ENCODE peak calls at places on chromosomes 4 and X, in eight cellular contexts. One of them, this sample, is unnamed.
A peak's percentile ranks its signal among the peaks of the same experiment; 100 is the strongest.

GRCh38 chrX:106037835-106038473 is 573 bp downstream of the SERPINA7 start:
- DNase-seq in aorta: no peak
- DNase-seq in GM23248: no peak
- DNase-seq in H9: no peak
- DNase-seq in HCT116: no peak
- DNase-seq in MM.1S: no peak
- DNase-seq in ovary: no peak
- DNase-seq in hepatocyte: no peak
- DNase-seq in this sample: no peak

GRCh38 chrX:80841259-80841658 is 31.6 kb upstream of the BRWD3 start:
- DNase-seq in aorta: no peak
- DNase-seq in GM23248: no peak
- DNase-seq in H9: no peak
- DNase-seq in HCT116: no peak
- DNase-seq in MM.1S: no peak
- DNase-seq in ovary: no peak
- DNase-seq in hepatocyte: no peak
- DNase-seq in this sample: no peak

GRCh38 chr4:28432348-28433025 is 1571.8 kb downstream of the STIM2 start:
- DNase-seq in aorta: no peak
- DNase-seq in GM23248: no peak
- DNase-seq in H9: no peak
- DNase-seq in HCT116: no peak
- DNase-seq in MM.1S: no peak
- DNase-seq in ovary: no peak
- DNase-seq in hepatocyte: no peak
- DNase-seq in this sample: no peak

GRCh38 chrX:17882680-17883079 is 21.6 kb upstream of the RAI2 start:
- DNase-seq in aorta: no peak
- DNase-seq in GM23248: no peak
- DNase-seq in H9: no peak
- DNase-seq in HCT116: no peak
- DNase-seq in MM.1S: no peak
- DNase-seq in ovary: no peak
- DNase-seq in hepatocyte: no peak
- DNase-seq in this sample: no peak

GRCh38 chrX:65910899-65911298 is 129.0 kb downstream of the VSIG4 start:
- DNase-seq in aorta: no peak
- DNase-seq in GM23248: no peak
- DNase-seq in H9: no peak
- DNase-seq in HCT116: no peak
- DNase-seq in MM.1S: no peak
- DNase-seq in ovary: no peak
- DNase-seq in hepatocyte: no peak
- DNase-seq in this sample: no peak

GRCh38 chr4:72111863-72112262 is 80.1 kb downstream of the NPFFR2 start:
- DNase-seq in aorta: no peak
- DNase-seq in GM23248: no peak
- DNase-seq in H9: no peak
- DNase-seq in HCT116: no peak
- DNase-seq in MM.1S: no peak
- DNase-seq in ovary: no peak
- DNase-seq in hepatocyte: no peak
- DNase-seq in this sample: no peak

GRCh38 chrX:15619053-15619772 is 18.5 kb upstream of the ACE2 start:
- DNase-seq in aorta: no peak
- DNase-seq in GM23248: peak; percentile 10
- DNase-seq in H9: no peak
- DNase-seq in HCT116: peak; percentile 76
- DNase-seq in MM.1S: no peak
- DNase-seq in ovary: no peak
- DNase-seq in hepatocyte: peak; percentile 78
- DNase-seq in this sample: peak; percentile 74

GRCh38 chr4:168701061-168701460 is 204.2 kb downstream of the PALLD start:
- DNase-seq in aorta: no peak
- DNase-seq in GM23248: no peak
- DNase-seq in H9: no peak
- DNase-seq in HCT116: no peak
- DNase-seq in MM.1S: no peak
- DNase-seq in ovary: no peak
- DNase-seq in hepatocyte: no peak
- DNase-seq in this sample: no peak

GRCh38 chr4:31365006-31365690 is 645.0 kb downstream of the PCDH7 start:
- DNase-seq in aorta: no peak
- DNase-seq in GM23248: no peak
- DNase-seq in H9: no peak
- DNase-seq in HCT116: no peak
- DNase-seq in MM.1S: no peak
- DNase-seq in ovary: no peak
- DNase-seq in hepatocyte: no peak
- DNase-seq in this sample: no peak

GRCh38 chrX:21985332-21985777 is 44.8 kb downstream of the SMS start:
- DNase-seq in aorta: peak; percentile 55
- DNase-seq in GM23248: peak; percentile 76
- DNase-seq in H9: peak; percentile 61
- DNase-seq in HCT116: peak; percentile 26
- DNase-seq in MM.1S: peak; percentile 62
- DNase-seq in ovary: peak; percentile 55
- DNase-seq in hepatocyte: peak; percentile 78
- DNase-seq in this sample: no peak

GRCh38 chr4:146343199-146343598 is 128.9 kb downstream of the REELD1 start:
- DNase-seq in aorta: no peak
- DNase-seq in GM23248: no peak
- DNase-seq in H9: no peak
- DNase-seq in HCT116: no peak
- DNase-seq in MM.1S: no peak
- DNase-seq in ovary: no peak
- DNase-seq in hepatocyte: no peak
- DNase-seq in this sample: no peak

GRCh38 chr4:105560488-105560887 is 8.1 kb downstream of the ARHGEF38 start:
- DNase-seq in aorta: no peak
- DNase-seq in GM23248: peak; percentile 1
- DNase-seq in H9: no peak
- DNase-seq in HCT116: no peak
- DNase-seq in MM.1S: no peak
- DNase-seq in ovary: no peak
- DNase-seq in hepatocyte: no peak
- DNase-seq in this sample: no peak

GRCh38 chr4:3442959-3443749 is 1.4 kb downstream of the HGFAC start:
- DNase-seq in aorta: no peak
- DNase-seq in GM23248: peak; percentile 67
- DNase-seq in H9: peak; percentile 73
- DNase-seq in HCT116: no peak
- DNase-seq in MM.1S: peak; percentile 41
- DNase-seq in ovary: peak; percentile 73
- DNase-seq in hepatocyte: peak; percentile 64
- DNase-seq in this sample: no peak

GRCh38 chrX:79270401-79270800 is 96.7 kb downstream of the ITM2A start:
- DNase-seq in aorta: peak; percentile 52
- DNase-seq in GM23248: no peak
- DNase-seq in H9: peak; percentile 39
- DNase-seq in HCT116: no peak
- DNase-seq in MM.1S: peak; percentile 80
- DNase-seq in ovary: no peak
- DNase-seq in hepatocyte: no peak
- DNase-seq in this sample: no peak

GRCh38 chrX:2870650-2871049 is 41.9 kb downstream of the GYG2 start:
- DNase-seq in aorta: no peak
- DNase-seq in GM23248: no peak
- DNase-seq in H9: no peak
- DNase-seq in HCT116: no peak
- DNase-seq in MM.1S: no peak
- DNase-seq in ovary: no peak
- DNase-seq in hepatocyte: no peak
- DNase-seq in this sample: no peak

GRCh38 chr4:153427363-153428071 is 38.6 kb upstream of the TMEM131L start:
- DNase-seq in aorta: no peak
- DNase-seq in GM23248: peak; percentile 64
- DNase-seq in H9: no peak
- DNase-seq in HCT116: no peak
- DNase-seq in MM.1S: no peak
- DNase-seq in ovary: no peak
- DNase-seq in hepatocyte: no peak
- DNase-seq in this sample: no peak

GRCh38 chr4:163701915-163702314 is 207.4 kb downstream of the TMA16 start:
- DNase-seq in aorta: no peak
- DNase-seq in GM23248: peak; percentile 5
- DNase-seq in H9: no peak
- DNase-seq in HCT116: no peak
- DNase-seq in MM.1S: no peak
- DNase-seq in ovary: no peak
- DNase-seq in hepatocyte: no peak
- DNase-seq in this sample: no peak

GRCh38 chr4:163707873-163708272 is 213.4 kb downstream of the TMA16 start:
- DNase-seq in aorta: no peak
- DNase-seq in GM23248: no peak
- DNase-seq in H9: no peak
- DNase-seq in HCT116: no peak
- DNase-seq in MM.1S: no peak
- DNase-seq in ovary: no peak
- DNase-seq in hepatocyte: no peak
- DNase-seq in this sample: no peak

GRCh38 chr4:163697121-163697520 is 202.6 kb downstream of the TMA16 start:
- DNase-seq in aorta: no peak
- DNase-seq in GM23248: no peak
- DNase-seq in H9: no peak
- DNase-seq in HCT116: no peak
- DNase-seq in MM.1S: no peak
- DNase-seq in ovary: no peak
- DNase-seq in hepatocyte: no peak
- DNase-seq in this sample: peak; percentile 89

GRCh38 chr4:163702736-163703135 is 208.2 kb downstream of the TMA16 start:
- DNase-seq in aorta: no peak
- DNase-seq in GM23248: no peak
- DNase-seq in H9: no peak
- DNase-seq in HCT116: no peak
- DNase-seq in MM.1S: no peak
- DNase-seq in ovary: no peak
- DNase-seq in hepatocyte: no peak
- DNase-seq in this sample: no peak
- H3K27ac ChIP-seq in aorta: no peak overlapping the region
- H3K27ac ChIP-seq in GM23248: no peak overlapping the region
- H3K27ac ChIP-seq in H9: no peak overlapping the region
- H3K27ac ChIP-seq in HCT116: no peak overlapping the region
- H3K27ac ChIP-seq in MM.1S: no peak overlapping the region
- H3K27ac ChIP-seq in ovary: no peak overlapping the region
- H3K27ac ChIP-seq in hepatocyte: no peak overlapping the region
- H3K27ac ChIP-seq in this sample: no peak overlapping the region

DNA sequence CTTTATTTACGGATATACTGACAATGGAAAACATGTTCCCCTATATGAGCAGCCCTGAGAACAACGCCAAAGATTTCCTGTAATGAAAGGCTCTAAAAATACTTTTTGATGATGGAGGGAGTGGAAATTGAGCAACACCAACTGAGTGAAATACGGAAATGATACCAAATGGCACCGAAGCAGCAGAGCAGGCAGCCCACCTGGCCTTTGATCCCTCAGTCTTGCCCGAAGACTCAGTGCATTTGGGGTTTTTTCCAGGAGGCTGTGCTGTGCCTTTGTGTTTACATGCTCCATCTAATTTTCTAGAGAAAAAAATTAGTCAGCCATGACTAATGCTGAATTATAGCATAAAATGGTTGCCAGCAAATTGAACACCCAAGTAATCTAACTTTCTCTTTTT is 169.9 kb upstream of the RBPJ start:
- DNase-seq in aorta: no peak
- DNase-seq in GM23248: peak; percentile 78
- DNase-seq in H9: no peak
- DNase-seq in HCT116: no peak
- DNase-seq in MM.1S: no peak
- DNase-seq in ovary: no peak
- DNase-seq in hepatocyte: no peak
- DNase-seq in this sample: no peak
- H3K27ac ChIP-seq in aorta: no peak overlapping the region
- H3K27ac ChIP-seq in GM23248: no peak overlapping the region
- H3K27ac ChIP-seq in H9: no peak overlapping the region
- H3K27ac ChIP-seq in HCT116: no peak overlapping the region
- H3K27ac ChIP-seq in MM.1S: no peak overlapping the region
- H3K27ac ChIP-seq in ovary: no peak overlapping the region
- H3K27ac ChIP-seq in hepatocyte: no peak overlapping the region
- H3K27ac ChIP-seq in this sample: no peak overlapping the region

DNA sequence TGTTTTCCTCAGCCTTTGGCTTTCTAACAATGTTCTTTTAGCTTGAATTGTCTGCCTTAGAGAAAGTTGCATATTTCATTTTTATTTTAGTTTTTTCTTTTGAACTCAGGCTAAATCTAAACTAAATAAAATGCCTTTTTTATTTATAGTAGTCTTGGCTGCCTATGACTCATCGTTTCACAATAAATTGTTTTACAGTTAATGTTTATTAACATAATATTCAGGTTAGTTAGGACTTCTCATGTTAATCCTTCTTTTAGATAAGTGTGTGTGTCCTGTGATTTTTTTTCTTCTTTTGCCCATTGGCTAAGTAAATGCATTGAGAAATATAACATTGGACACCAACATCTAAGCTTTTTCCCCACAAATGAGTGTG is 1.6 kb downstream of the RP2 start:
- DNase-seq in aorta: no peak
- DNase-seq in GM23248: peak; percentile 50
- DNase-seq in H9: no peak
- DNase-seq in HCT116: no peak
- DNase-seq in MM.1S: no peak
- DNase-seq in ovary: no peak
- DNase-seq in hepatocyte: no peak
- DNase-seq in this sample: no peak
- H3K27ac ChIP-seq in aorta: no peak overlapping the region
- H3K27ac ChIP-seq in GM23248: peak overlapping the region; percentile 97
- H3K27ac ChIP-seq in H9: no peak overlapping the region
- H3K27ac ChIP-seq in HCT116: no peak overlapping the region
- H3K27ac ChIP-seq in MM.1S: peak overlapping the region; percentile 78
- H3K27ac ChIP-seq in ovary: no peak overlapping the region
- H3K27ac ChIP-seq in hepatocyte: peak overlapping the region; percentile 90
- H3K27ac ChIP-seq in this sample: peak overlapping the region; percentile 81

GRCh38 chr4:147756417-147756816 is 24.5 kb downstream of the ARHGAP10 start:
- DNase-seq in aorta: no peak
- DNase-seq in GM23248: no peak
- DNase-seq in H9: no peak
- DNase-seq in HCT116: no peak
- DNase-seq in MM.1S: no peak
- DNase-seq in ovary: no peak
- DNase-seq in hepatocyte: no peak
- DNase-seq in this sample: no peak
- H3K27ac ChIP-seq in aorta: peak overlapping the region; percentile 88
- H3K27ac ChIP-seq in GM23248: peak overlapping the region; percentile 65
- H3K27ac ChIP-seq in H9: no peak overlapping the region
- H3K27ac ChIP-seq in HCT116: no peak overlapping the region
- H3K27ac ChIP-seq in MM.1S: no peak overlapping the region
- H3K27ac ChIP-seq in ovary: peak overlapping the region; percentile 83
- H3K27ac ChIP-seq in hepatocyte: peak overlapping the region; percentile 53
- H3K27ac ChIP-seq in this sample: no peak overlapping the region

GRCh38 chr4:139816856-139817255 is 151.2 kb downstream of the MGST2 start:
- DNase-seq in aorta: no peak
- DNase-seq in GM23248: no peak
- DNase-seq in H9: no peak
- DNase-seq in HCT116: no peak
- DNase-seq in MM.1S: no peak
- DNase-seq in ovary: no peak
- DNase-seq in hepatocyte: no peak
- DNase-seq in this sample: no peak
- H3K27ac ChIP-seq in aorta: no peak overlapping the region
- H3K27ac ChIP-seq in GM23248: no peak overlapping the region
- H3K27ac ChIP-seq in H9: no peak overlapping the region
- H3K27ac ChIP-seq in HCT116: no peak overlapping the region
- H3K27ac ChIP-seq in MM.1S: no peak overlapping the region
- H3K27ac ChIP-seq in ovary: peak overlapping the region; percentile 83
- H3K27ac ChIP-seq in hepatocyte: no peak overlapping the region
- H3K27ac ChIP-seq in this sample: no peak overlapping the region